ENCODE peak calls at places on chromosomes 3 and 15, in ten cellular contexts. H, R, P, A, X, G, T, B, W and S are unnamed samples. For H3K4me1, the result is how much of the 10 kb centered on the place peaks cover.

GRCh38 chr15:92898988-92899909 is 875 bp upstream of the CHD2 start:
- DNase-seq in H (no peak), R (peak), P (no peak), A (peak), X (no peak), G (no peak), T (no peak), B (no peak), W (no peak), S (no peak)

GRCh38 chr3:112653881-112654300 is 12.9 kb upstream of the CCDC80 start:
- DNase-seq in H (no peak), R (no peak), P (no peak), A (no peak), X (no peak), G (no peak), T (no peak), B (no peak), W (no peak), S (peak)

GRCh38 chr15:93862791-93863190 is 368.6 kb upstream of the MCTP2 start:
- DNase-seq in H (no peak), R (no peak), P (no peak), A (no peak), X (no peak), G (no peak), T (no peak), B (no peak), W (peak), S (peak)

GRCh38 chr15:57680021-57680420 is 26.5 kb upstream of the POLR2M start:
- DNase-seq in H (no peak), R (no peak), P (no peak), A (no peak), X (peak), G (no peak), T (no peak), B (no peak), W (no peak), S (no peak)

GRCh38 chr3:15676259-15676658 is 74.7 kb downstream of the BTD start:
- DNase-seq in H (no peak), R (no peak), P (no peak), A (no peak), X (no peak), G (no peak), T (no peak), B (no peak), W (no peak), S (no peak)

GRCh38 chr15:67303490-67304363 is 49.1 kb downstream of the IQCH start:
- DNase-seq in H (no peak), R (peak), P (no peak), A (peak), X (peak), G (peak), T (no peak), B (peak), W (peak), S (no peak)

GRCh38 chr3:197465996-197466549 is 89.7 kb downstream of the BDH1 start:
- DNase-seq in H (no peak), R (no peak), P (no peak), A (no peak), X (no peak), G (peak), T (peak), B (no peak), W (no peak), S (no peak)

GRCh38 chr3:46038916-46039315 is 11.6 kb upstream of the XCR1 start:
- DNase-seq in H (no peak), R (no peak), P (no peak), A (no peak), X (no peak), G (no peak), T (no peak), B (no peak), W (no peak), S (no peak)

GRCh38 chr3:134590766-134591165 is 60.1 kb downstream of the KY start:
- DNase-seq in H (no peak), R (no peak), P (no peak), A (no peak), X (no peak), G (no peak), T (no peak), B (no peak), W (no peak), S (no peak)

GRCh38 chr3:57545636-57546268 is 1.6 kb upstream of the DNAH12 start:
- DNase-seq in H (no peak), R (no peak), P (no peak), A (no peak), X (no peak), G (peak), T (no peak), B (no peak), W (no peak), S (no peak)

GRCh38 chr3:110332591-110332990 is 739.0 kb upstream of the NECTIN3 start:
- DNase-seq in H (no peak), R (no peak), P (no peak), A (no peak), X (no peak), G (no peak), T (no peak), B (no peak), W (no peak), S (no peak)

GRCh38 chr3:45345849-45346535 is 42.4 kb upstream of the LARS2 start:
- DNase-seq in H (no peak), R (no peak), P (no peak), A (no peak), X (no peak), G (no peak), T (no peak), B (peak), W (no peak), S (no peak)

GRCh38 chr3:89617706-89618105 is 510.3 kb downstream of the EPHA3 start:
- DNase-seq in H (no peak), R (no peak), P (no peak), A (no peak), X (no peak), G (no peak), T (no peak), B (no peak), W (no peak), S (no peak)

GRCh38 chr3:171688593-171688992 is 121.7 kb downstream of the PLD1 start:
- DNase-seq in H (no peak), R (no peak), P (no peak), A (no peak), X (no peak), G (no peak), T (no peak), B (peak), W (no peak), S (no peak)

GRCh38 chr15:50911001-50911400 is 2.5 kb downstream of the AP4E1 start:
- DNase-seq in H (no peak), R (no peak), P (no peak), A (no peak), X (no peak), G (no peak), T (no peak), B (no peak), W (no peak), S (no peak)

GRCh38 chr15:62809106-62809967 is 233.2 kb upstream of the TPM1 start:
- DNase-seq in H (no peak), R (no peak), P (no peak), A (no peak), X (no peak), G (peak), T (no peak), B (no peak), W (no peak), S (no peak)

GRCh38 chr3:189773056-189773455 is 141.9 kb downstream of the TP63 start:
- DNase-seq in H (no peak), R (no peak), P (no peak), A (no peak), X (no peak), G (no peak), T (no peak), B (no peak), W (no peak), S (no peak)

GRCh38 chr3:143433787-143434378 is 314.3 kb downstream of the CHST2 start:
- DNase-seq in H (no peak), R (peak), P (no peak), A (peak), X (no peak), G (peak), T (no peak), B (peak), W (no peak), S (no peak)

GRCh38 chr15:42088801-42089640 is 5.3 kb downstream of the PLA2G4D start:
- DNase-seq in H (peak), R (no peak), P (no peak), A (no peak), X (no peak), G (no peak), T (peak), B (no peak), W (peak), S (no peak)

GRCh38 chr3:105355355-105356063 is 11.2 kb upstream of the ALCAM start:
- DNase-seq in H (no peak), R (no peak), P (no peak), A (no peak), X (no peak), G (no peak), T (no peak), B (no peak), W (no peak), S (no peak)

GRCh38 chr3:117443014-117443413 is 733.4 kb downstream of the TUSC7 start:
- DNase-seq in H (no peak), R (no peak), P (no peak), A (no peak), X (no peak), G (no peak), T (no peak), B (no peak), W (no peak), S (no peak)

GRCh38 chr15:72965671-72966070 is 86.6 kb upstream of the NEO1 start:
- DNase-seq in H (no peak), R (no peak), P (no peak), A (no peak), X (no peak), G (no peak), T (no peak), B (no peak), W (no peak), S (no peak)

GRCh38 chr15:62792960-62793758 is 249.4 kb upstream of the TPM1 start:
- DNase-seq in H (no peak), R (no peak), P (no peak), A (no peak), X (no peak), G (no peak), T (no peak), B (no peak), W (no peak), S (no peak)

GRCh38 chr3:195801251-195802183 is 10.2 kb downstream of the MUC4 start:
- DNase-seq in H (peak), R (no peak), P (no peak), A (no peak), X (no peak), G (no peak), T (no peak), B (no peak), W (peak), S (peak)

GRCh38 chr3:172218350-172219323 is 179.3 kb downstream of the FNDC3B start:
- DNase-seq in H (no peak), R (no peak), P (no peak), A (no peak), X (no peak), G (no peak), T (no peak), B (no peak), W (no peak), S (no peak)

GRCh38 chr15:64430000-64430735 is 30.2 kb upstream of the ZNF609 start:
- DNase-seq in H (no peak), R (peak), P (no peak), A (no peak), X (no peak), G (no peak), T (no peak), B (peak), W (peak), S (peak)

GRCh38 chr3:50648297-50648696 is 26.4 kb upstream of the DOCK3 start:
- DNase-seq in H (no peak), R (peak), P (no peak), A (no peak), X (no peak), G (no peak), T (no peak), B (peak), W (no peak), S (no peak)

GRCh38 chr3:16270855-16271254 is 5.8 kb downstream of the OXNAD1 start:
- DNase-seq in H (no peak), R (no peak), P (no peak), A (no peak), X (no peak), G (no peak), T (no peak), B (no peak), W (no peak), S (no peak)

GRCh38 chr3:59829527-59829926 is 779.7 kb upstream of the CFAP20DC start:
- DNase-seq in H (no peak), R (no peak), P (no peak), A (no peak), X (no peak), G (no peak), T (no peak), B (no peak), W (no peak), S (no peak)

GRCh38 chr3:147129665-147130064 is 276.7 kb downstream of the ZIC4 start:
- DNase-seq in H (no peak), R (no peak), P (no peak), A (no peak), X (no peak), G (no peak), T (no peak), B (no peak), W (no peak), S (no peak)

GRCh38 chr3:16985608-16986007 is 100.9 kb downstream of the PLCL2 start:
- DNase-seq in H (no peak), R (no peak), P (no peak), A (no peak), X (no peak), G (no peak), T (no peak), B (no peak), W (no peak), S (no peak)

GRCh38 chr3:161081675-161082462 is 23.3 kb downstream of the B3GALNT1 start:
- DNase-seq in H (no peak), R (no peak), P (no peak), A (no peak), X (no peak), G (no peak), T (no peak), B (no peak), W (no peak), S (no peak)

GRCh38 chr3:6747017-6747416 is 113.9 kb upstream of the GRM7 start:
- DNase-seq in H (no peak), R (no peak), P (no peak), A (no peak), X (no peak), G (no peak), T (no peak), B (no peak), W (no peak), S (no peak)

GRCh38 chr3:120461416-120461815 is 10.6 kb upstream of the FSTL1 start:
- DNase-seq in H (no peak), R (no peak), P (no peak), A (no peak), X (no peak), G (no peak), T (no peak), B (no peak), W (no peak), S (no peak)

GRCh38 chr15:90885432-90886290 is 1.4 kb downstream of the FES start:
- DNase-seq in H (peak), R (peak), P (peak), A (no peak), X (no peak), G (no peak), T (peak), B (peak), W (peak), S (peak)

DNA sequence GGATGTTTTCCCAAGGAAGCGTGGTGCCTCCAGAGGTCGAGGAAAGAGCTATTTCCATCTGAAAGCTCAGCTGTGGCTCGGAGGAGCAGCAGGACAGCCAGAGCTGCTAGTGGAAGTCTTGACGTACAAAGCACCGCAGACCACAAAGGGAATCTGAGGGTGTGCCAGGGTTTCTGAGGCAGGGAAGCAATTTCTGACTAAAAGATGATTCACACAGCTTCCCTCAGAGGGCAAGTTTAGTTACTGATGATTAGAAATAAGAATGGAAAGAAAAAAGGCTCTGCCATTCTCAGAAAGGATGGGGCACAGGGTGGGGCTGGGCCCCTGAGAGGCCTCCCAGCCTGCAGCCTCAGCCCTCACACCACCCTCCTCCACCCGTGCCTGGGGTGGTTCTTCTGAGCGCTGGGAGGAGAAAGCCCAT is 45.8 kb upstream of the SEC13 start:
- DNase-seq in H (no peak), R (peak), P (no peak), A (peak), X (peak), G (no peak), T (no peak), B (no peak), W (no peak), S (no peak)
- H3K4me1 ChIP-seq in H (under half), R (under half), P (under half), A (under half), X (under half), G (under half), T (under half), B (under half), W (under half), S (under half)

GRCh38 chr3:173588547-173588946 is 191.0 kb downstream of the NLGN1 start:
- DNase-seq in H (no peak), R (no peak), P (no peak), A (no peak), X (no peak), G (no peak), T (no peak), B (no peak), W (no peak), S (no peak)
- TF ChIP-seq POLR2AphosphoS5 in H (no peak), R (no peak), P (no peak), A (no peak), X (no peak), G (no peak), T (no peak), B (no peak), W (no peak), S (no peak)

GRCh38 chr3:82942041-82942440 is 1180.6 kb upstream of the GBE1 start:
- DNase-seq in H (no peak), R (no peak), P (no peak), A (no peak), X (no peak), G (no peak), T (no peak), B (no peak), W (no peak), S (no peak)

GRCh38 chr3:82939491-82940097 is 1178.1 kb upstream of the GBE1 start:
- DNase-seq in H (peak), R (no peak), P (no peak), A (no peak), X (no peak), G (no peak), T (no peak), B (no peak), W (no peak), S (peak)

GRCh38 chr3:82940124-82940523 is 1178.7 kb upstream of the GBE1 start:
- DNase-seq in H (peak), R (no peak), P (no peak), A (no peak), X (no peak), G (no peak), T (no peak), B (no peak), W (peak), S (peak)

GRCh38 chr3:82938821-82939328 is 1177.4 kb upstream of the GBE1 start:
- DNase-seq in H (peak), R (no peak), P (no peak), A (no peak), X (no peak), G (no peak), T (no peak), B (no peak), W (peak), S (peak)
- H3K4me1 ChIP-seq in H (under half), R (under half), P (under half), A (under half), X (under half), G (under half), T (under half), B (under half), W (under half), S (under half)

DNA sequence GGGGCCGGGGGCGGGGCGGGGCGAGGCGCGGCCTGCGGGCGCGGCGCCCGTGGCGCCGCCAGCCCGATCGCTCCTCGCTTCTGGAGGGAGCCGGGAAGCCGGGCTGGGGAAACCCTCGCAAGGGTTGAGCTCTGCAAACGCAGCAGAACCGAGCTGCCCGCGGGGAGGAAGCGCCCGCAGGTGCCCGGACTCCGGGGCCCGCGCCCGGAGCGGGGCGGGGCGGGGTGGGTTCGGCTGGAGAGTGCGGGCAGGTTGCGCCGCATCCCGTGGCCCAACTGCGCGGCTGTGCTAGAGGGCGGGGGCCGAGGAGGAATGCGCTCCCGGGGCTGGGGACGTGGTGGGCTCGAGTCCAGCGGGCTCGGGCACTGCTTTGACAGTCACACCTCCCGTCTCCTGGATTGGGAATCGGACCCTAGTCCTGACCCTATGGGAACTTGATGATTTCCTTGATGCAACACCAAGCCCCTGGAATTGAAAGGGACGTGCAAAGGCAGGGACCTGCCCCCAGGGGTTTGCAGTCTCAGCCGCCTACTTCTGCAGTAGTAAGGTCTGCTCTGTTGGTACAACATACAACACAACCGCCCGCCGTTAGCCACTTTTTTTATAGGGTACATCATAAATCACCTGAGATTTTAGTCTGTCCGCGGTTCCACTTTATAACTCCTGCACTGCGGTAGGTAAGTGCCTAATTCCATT is 34.3 kb downstream of the ZBTB38 start:
- DNase-seq in H (peak), R (peak), P (peak), A (no peak), X (no peak), G (peak), T (peak), B (no peak), W (peak), S (peak)
- TF ChIP-seq POLR2AphosphoS5 in H (peak), R (no peak), P (peak), A (no peak), X (no peak), G (no peak), T (peak), B (no peak), W (peak), S (peak)

GRCh38 chr15:98800437-98801233 is 152.3 kb downstream of the IGF1R start:
- DNase-seq in H (no peak), R (peak), P (no peak), A (peak), X (peak), G (peak), T (peak), B (no peak), W (peak), S (peak)
- H3K4me1 ChIP-seq in H (under half), R (half or more), P (under half), A (half or more), X (half or more), G (half or more), T (half or more), B (under half), W (half or more), S (half or more)

GRCh38 chr3:37179144-37179967 is 5.0 kb upstream of the LRRFIP2 start:
- DNase-seq in H (no peak), R (no peak), P (no peak), A (no peak), X (no peak), G (peak), T (no peak), B (no peak), W (no peak), S (no peak)
- TF ChIP-seq POLR2AphosphoS5 in H (no peak), R (no peak), P (no peak), A (no peak), X (no peak), G (no peak), T (no peak), B (no peak), W (no peak), S (no peak)

GRCh38 chr3:119295816-119296484 is 1.8 kb downstream of the ARHGAP31 start:
- DNase-seq in H (no peak), R (no peak), P (no peak), A (no peak), X (no peak), G (no peak), T (no peak), B (no peak), W (no peak), S (no peak)
- H3K4me1 ChIP-seq in H (half or more), R (half or more), P (under half), A (under half), X (under half), G (under half), T (half or more), B (under half), W (under half), S (under half)

GRCh38 chr15:40087095-40087805 is 21.4 kb downstream of the BMF start:
- DNase-seq in H (no peak), R (no peak), P (no peak), A (no peak), X (no peak), G (no peak), T (no peak), B (no peak), W (no peak), S (peak)

GRCh38 chr15:40082195-40082868 is 26.3 kb downstream of the BMF start:
- DNase-seq in H (no peak), R (no peak), P (no peak), A (no peak), X (no peak), G (no peak), T (no peak), B (no peak), W (peak), S (no peak)

GRCh38 chr15:40083756-40084101 is 24.9 kb downstream of the BMF start:
- DNase-seq in H (no peak), R (no peak), P (no peak), A (no peak), X (no peak), G (peak), T (no peak), B (no peak), W (no peak), S (no peak)

GRCh38 chr15:40084657-40085056 is 24.0 kb downstream of the BMF start:
- DNase-seq in H (no peak), R (no peak), P (no peak), A (no peak), X (no peak), G (no peak), T (no peak), B (no peak), W (no peak), S (no peak)

GRCh38 chr15:40085225-40085624 is 23.5 kb downstream of the BMF start:
- DNase-seq in H (no peak), R (no peak), P (no peak), A (no peak), X (no peak), G (no peak), T (no peak), B (peak), W (no peak), S (no peak)
- TF ChIP-seq POLR2AphosphoS5 in H (no peak), R (no peak), P (no peak), A (no peak), X (no peak), G (no peak), T (no peak), B (no peak), W (no peak), S (no peak)